ENCODE peak calls at places on chromosome X, in eight cellular contexts. L is stomach, N is choroid plexus epithelial cell, W is GM23338, X is uterus, H is AG04449, I is sigmoid colon, G is WTC11. A is an unnamed sample.

GRCh38 chrX:153931748-153932147 is 3.1 kb downstream of the NAA10 start:
- DNase-seq in L (no peak), H (no peak), G (no peak), W (no peak), I (no peak), N (no peak), X (no peak), A (no peak)

GRCh38 chrX:298993-299392 is 17.8 kb downstream of the PLCXD1 start:
- DNase-seq in N (no peak), W (no peak), I (peak; percentile 66), G (no peak), X (no peak), H (no peak), L (no peak), A (peak; percentile 76)

GRCh38 chrX:40003982-40004535 is 93.7 kb downstream of the BCOR start:
- DNase-seq in W (peak; percentile 40), X (no peak), H (no peak), I (no peak), N (no peak), L (no peak), G (no peak), A (no peak)

GRCh38 chrX:136597356-136597755 is 50.6 kb upstream of the CD40LG start:
- DNase-seq in L (no peak), W (no peak), I (no peak), X (no peak), H (no peak), G (no peak), N (no peak), A (no peak)

GRCh38 chrX:66684196-66684595 is 45.3 kb upstream of the EDA2R start:
- DNase-seq in W (no peak), I (no peak), X (no peak), L (no peak), N (no peak), G (no peak), H (no peak), A (no peak)

GRCh38 chrX:136643243-136643642 is 4.7 kb upstream of the CD40LG start:
- DNase-seq in I (no peak), G (no peak), H (no peak), N (no peak), L (no peak), X (no peak), W (no peak), A (no peak)

GRCh38 chrX:136708348-136708747 is 60.4 kb downstream of the CD40LG start:
- DNase-seq in L (no peak), X (no peak), G (no peak), H (no peak), N (peak; percentile 43), W (no peak), I (no peak), A (no peak)

GRCh38 chrX:110125435-110125834 is 122.5 kb downstream of the TMEM164 start:
- DNase-seq in H (no peak), N (peak; percentile 41), G (peak; percentile 35), X (no peak), W (peak; percentile 59), L (no peak), I (no peak), A (no peak)

GRCh38 chrX:120456973-120457372 is 12.1 kb downstream of the LAMP2 start:
- DNase-seq in N (peak; percentile 33), L (no peak), I (no peak), X (no peak), H (no peak), W (no peak), G (no peak), A (no peak)

GRCh38 chrX:13868481-13869040 is 51.7 kb upstream of the GPM6B start:
- DNase-seq in N (peak; percentile 42), H (peak; percentile 31), L (no peak), W (no peak), I (no peak), X (no peak), G (no peak), A (no peak)

GRCh38 chrX:3811331-3812311 is 98.2 kb upstream of the PRKX start:
- DNase-seq in L (peak; percentile 31), H (no peak), G (no peak), W (peak; percentile 36), X (no peak), N (peak; percentile 69), I (no peak), A (no peak)

GRCh38 chrX:109872021-109872730 is 130.7 kb upstream of the TMEM164 start:
- DNase-seq in G (no peak), I (no peak), X (no peak), N (peak; percentile 36), W (no peak), H (no peak), L (no peak), A (no peak)

GRCh38 chrX:68685722-68686683 is 38.5 kb downstream of the STARD8 start:
- DNase-seq in H (no peak), L (no peak), N (peak; percentile 65), I (peak; percentile 81), G (peak; percentile 67), W (peak; percentile 72), X (peak; percentile 61), A (no peak)

GRCh38 chrX:5242091-5242790 is 986.4 kb downstream of the NLGN4X start:
- DNase-seq in G (peak; percentile 7), N (no peak), I (no peak), X (no peak), L (no peak), W (peak; percentile 45), H (no peak), A (no peak)

GRCh38 chrX:135632353-135632752 is 81.1 kb upstream of the CT45A1 start:
- DNase-seq in W (no peak), G (no peak), N (no peak), L (no peak), I (no peak), X (no peak), H (no peak), A (no peak)

GRCh38 chrX:21481761-21482160 is 107.5 kb downstream of the CNKSR2 start:
- DNase-seq in N (no peak), G (no peak), H (no peak), I (no peak), L (no peak), W (no peak), X (no peak), A (no peak)

GRCh38 chrX:48498374-48498809 is 10.4 kb upstream of the PORCN start:
- DNase-seq in N (peak; percentile 42), W (no peak), H (peak; percentile 12), L (no peak), I (no peak), X (no peak), G (no peak), A (peak; percentile 4)

GRCh38 chrX:54721424-54721823 is 76.6 kb downstream of the ITIH6 start:
- DNase-seq in X (no peak), L (no peak), W (no peak), I (no peak), H (no peak), N (no peak), G (no peak), A (no peak)

GRCh38 chrX:94775640-94776039 is 1101.6 kb downstream of the FAM133A start:
- DNase-seq in W (no peak), N (no peak), G (no peak), L (no peak), X (no peak), H (no peak), I (no peak), A (no peak)
- TF ChIP-seq CTCF in W (no peak), N (no peak), G (no peak), L (no peak), X (no peak), H (no peak), I (no peak), A (no peak)

GRCh38 chrX:56033495-56034180 is 198.5 kb upstream of the KLF8 start:
- DNase-seq in W (no peak), X (no peak), I (no peak), G (no peak), H (no peak), N (no peak), L (no peak), A (no peak)

GRCh38 chrX:56029188-56029587 is 203.0 kb upstream of the KLF8 start:
- DNase-seq in H (no peak), X (no peak), L (no peak), W (no peak), G (no peak), I (no peak), N (no peak), A (no peak)

GRCh38 chrX:56029691-56030090 is 202.5 kb upstream of the KLF8 start:
- DNase-seq in L (no peak), N (no peak), G (no peak), H (no peak), W (no peak), X (no peak), I (no peak), A (no peak)

GRCh38 chrX:56026816-56027215 is 205.3 kb upstream of the KLF8 start:
- DNase-seq in H (no peak), W (no peak), N (no peak), L (no peak), G (no peak), X (no peak), I (no peak), A (no peak)

DNA sequence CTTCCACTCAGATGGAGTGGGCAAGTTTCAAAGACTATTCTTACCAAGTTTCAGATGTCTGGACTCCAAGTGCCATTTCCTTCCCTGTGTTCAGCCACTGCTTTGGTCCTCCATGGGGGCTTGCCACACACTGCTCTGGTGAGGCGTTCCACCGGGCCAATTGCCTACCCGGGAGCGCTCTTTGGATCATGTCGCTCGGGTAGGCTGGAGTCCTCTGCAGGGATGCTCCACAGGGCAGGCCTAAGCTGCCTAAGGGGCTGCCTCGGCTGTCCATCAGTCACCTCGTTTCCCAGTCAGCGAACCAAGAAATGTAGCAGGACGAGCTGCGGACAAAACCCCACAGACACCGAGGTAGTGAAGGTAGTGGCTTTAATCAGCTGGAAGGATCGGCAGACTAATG is 200.7 kb upstream of the KLF8 start:
- DNase-seq in N (no peak), W (no peak), L (no peak), G (no peak), H (no peak), X (no peak), I (no peak), A (peak; percentile 66)
- TF ChIP-seq CTCF in N (no peak), W (no peak), L (no peak), G (no peak), H (no peak), X (no peak), I (no peak), A (no peak)

GRCh38 chrX:150205011-150205410 is 158.1 kb upstream of the MAMLD1 start:
- DNase-seq in H (no peak), X (no peak), N (peak; percentile 81), L (peak; percentile 41), W (peak; percentile 2), I (no peak), G (no peak), A (no peak)
- TF ChIP-seq CTCF in H (no peak), X (no peak), N (peak; percentile 29), L (no peak), W (peak; percentile 40), I (no peak), G (no peak), A (peak; percentile 14)

GRCh38 chrX:46573331-46573895 is at the start of gene CHST7:
- DNase-seq in N (peak; percentile 67), H (no peak), X (peak; percentile 49), W (peak; percentile 76), L (peak; percentile 52), I (peak; percentile 76), G (peak; percentile 70), A (peak; percentile 85)
- TF ChIP-seq CTCF in N (peak; percentile 54), H (peak; percentile 33), X (peak; percentile 15), W (peak; percentile 66), L (no peak), I (no peak), G (no peak), A (peak; percentile 73)

GRCh38 chrX:11111038-11111851 is at the start of gene HCCS:
- DNase-seq in N (peak; percentile 78), H (no peak), W (peak; percentile 81), X (peak; percentile 84), L (peak; percentile 85), G (peak; percentile 78), I (peak; percentile 93), A (no peak)
- TF ChIP-seq CTCF in N (peak; percentile 16), H (peak; percentile 0), W (no peak), X (no peak), L (no peak), G (no peak), I (no peak), A (peak; percentile 31)